ENCODE peak calls at places on chromosomes 13 and 19, in four cellular contexts. G is neural progenitor cell, M is lower lobe of right lung, L is brain microvascular endothelial cell. C is an unnamed sample.

GRCh38 chr13:26721251-26721939 is 39.2 kb downstream of the GPR12 start:
- DNase-seq in M (no peak), L (no peak), G (no peak), C (no peak)

GRCh38 chr13:49113526-49114286 is 106.4 kb upstream of the MLNR start:
- DNase-seq in M (no peak), G (peak; percentile 7), L (no peak), C (no peak)

GRCh38 chr13:112724788-112725345 is 35.0 kb downstream of the ATP11A start:
- DNase-seq in G (no peak), M (no peak), L (no peak), C (no peak)

GRCh38 chr13:60754211-60754610 is 357.2 kb downstream of the TDRD3 start:
- DNase-seq in L (no peak), G (peak; percentile 54), M (no peak), C (no peak)

GRCh38 chr19:35977446-35978222 is 17.4 kb upstream of the SDHAF1 start:
- DNase-seq in G (peak; percentile 79), M (no peak), L (no peak), C (no peak)

GRCh38 chr13:72953391-72953960 is 105.3 kb upstream of the KLF5 start:
- DNase-seq in M (peak; percentile 76), G (no peak), L (no peak), C (no peak)

GRCh38 chr13:25473864-25474263 is 102.1 kb downstream of the ATP8A2 start:
- DNase-seq in G (no peak), L (no peak), M (no peak), C (no peak)

GRCh38 chr19:17966497-17967257 is at the start of gene KCNN1:
- DNase-seq in M (no peak), G (peak; percentile 85), L (no peak), C (no peak)

GRCh38 chr13:46492946-46493345 is 60.0 kb upstream of the LRCH1 start:
- DNase-seq in L (peak; percentile 31), G (peak; percentile 63), M (no peak), C (no peak)

GRCh38 chr13:89401209-89401810 is 1730.1 kb downstream of the SLITRK5 start:
- DNase-seq in G (no peak), L (peak; percentile 3), M (no peak), C (peak; percentile 46)

GRCh38 chr13:50513528-50513863 is 330.0 kb downstream of the DLEU7 start:
- DNase-seq in L (no peak), M (no peak), G (no peak), C (no peak)

GRCh38 chr19:29321116-29321515 is 108.2 kb upstream of the UQCRFS1 start:
- DNase-seq in L (no peak), M (no peak), G (no peak), C (no peak)

GRCh38 chr13:63517376-63517775 is 2101.7 kb upstream of the PCDH20 start:
- DNase-seq in G (no peak), L (no peak), M (no peak), C (no peak)

GRCh38 chr19:28046932-28047331 is 1166.0 kb downstream of the UQCRFS1 start:
- DNase-seq in M (no peak), L (no peak), G (no peak), C (no peak)

GRCh38 chr19:13850910-13851753 is 25.8 kb upstream of the NANOS3 start:
- DNase-seq in L (peak; percentile 92), G (no peak), M (peak; percentile 91), C (no peak)

GRCh38 chr13:74039154-74039553 is 95.0 kb downstream of the KLF12 start:
- DNase-seq in L (no peak), G (no peak), M (no peak), C (no peak)

GRCh38 chr19:52007805-52008557 is at the start of gene ZNF615:
- DNase-seq in L (peak; percentile 78), M (peak; percentile 93), G (peak; percentile 96), C (no peak)

GRCh38 chr13:106477303-106477702 is 58.2 kb downstream of the EFNB2 start:
- DNase-seq in L (no peak), M (no peak), G (no peak), C (no peak)

GRCh38 chr13:52411629-52412028 is 5.7 kb upstream of the THSD1 start:
- DNase-seq in M (no peak), L (peak; percentile 36), G (no peak), C (peak; percentile 98)

GRCh38 chr13:20728579-20729300 is 25.2 kb downstream of the IL17D start:
- DNase-seq in G (no peak), M (no peak), L (no peak), C (no peak)

GRCh38 chr13:44853641-44854040 is 135.6 kb downstream of the NUFIP1 start:
- DNase-seq in G (no peak), M (no peak), L (no peak), C (peak; percentile 46)

GRCh38 chr13:51806571-51806970 is 2.6 kb upstream of the DHRS12 start:
- DNase-seq in M (no peak), G (no peak), L (peak; percentile 28), C (no peak)

GRCh38 chr13:98842074-98842473 is 89.6 kb upstream of the SLC15A1 start:
- DNase-seq in G (no peak), M (no peak), L (no peak), C (no peak)
- H3K27ac ChIP-seq in G (no peak overlapping the region), M (no peak overlapping the region), L (no peak overlapping the region), C (no peak overlapping the region)

GRCh38 chr19:38564981-38565685 is 52.6 kb downstream of the MAP4K1 start:
- DNase-seq in M (no peak), G (peak; percentile 41), L (no peak), C (no peak)
- H3K27ac ChIP-seq in M (no peak overlapping the region), G (no peak overlapping the region), L (no peak overlapping the region), C (no peak overlapping the region)

DNA sequence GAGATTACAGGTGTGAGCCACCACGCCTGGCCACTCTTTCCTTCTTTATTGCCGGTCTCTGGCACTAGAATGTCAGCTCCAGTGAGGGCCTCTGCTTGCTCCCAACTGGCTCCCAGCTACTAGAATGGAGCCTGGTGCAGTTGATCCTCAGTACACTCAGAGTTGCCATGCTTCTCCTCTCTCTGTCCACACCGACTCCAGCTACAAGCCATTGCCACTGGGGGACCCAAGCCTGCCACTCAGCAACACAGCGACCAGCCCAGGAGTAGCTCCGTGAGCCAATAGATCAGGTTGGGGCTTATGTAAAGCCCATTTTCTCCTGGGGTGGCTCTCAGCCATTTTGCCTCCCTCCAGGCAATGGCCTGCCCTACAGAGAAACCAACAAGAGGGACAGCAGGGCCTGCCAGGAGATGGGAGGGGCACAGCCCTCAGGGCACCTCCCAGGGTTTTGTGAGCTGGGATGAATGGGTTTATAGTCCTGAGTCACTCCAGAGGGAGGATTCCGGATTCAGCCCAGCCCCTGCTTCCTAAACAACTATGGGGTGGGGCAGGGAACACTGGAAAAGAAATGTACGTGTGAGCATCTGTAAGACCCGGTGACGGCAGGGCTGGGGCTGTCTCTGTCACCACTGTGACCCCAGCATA is 36.5 kb downstream of the OPA3 start:
- DNase-seq in G (no peak), M (no peak), L (no peak), C (peak; percentile 75)
- H3K27ac ChIP-seq in G (no peak overlapping the region), M (no peak overlapping the region), L (no peak overlapping the region), C (peak overlapping the region; percentile 52)

DNA sequence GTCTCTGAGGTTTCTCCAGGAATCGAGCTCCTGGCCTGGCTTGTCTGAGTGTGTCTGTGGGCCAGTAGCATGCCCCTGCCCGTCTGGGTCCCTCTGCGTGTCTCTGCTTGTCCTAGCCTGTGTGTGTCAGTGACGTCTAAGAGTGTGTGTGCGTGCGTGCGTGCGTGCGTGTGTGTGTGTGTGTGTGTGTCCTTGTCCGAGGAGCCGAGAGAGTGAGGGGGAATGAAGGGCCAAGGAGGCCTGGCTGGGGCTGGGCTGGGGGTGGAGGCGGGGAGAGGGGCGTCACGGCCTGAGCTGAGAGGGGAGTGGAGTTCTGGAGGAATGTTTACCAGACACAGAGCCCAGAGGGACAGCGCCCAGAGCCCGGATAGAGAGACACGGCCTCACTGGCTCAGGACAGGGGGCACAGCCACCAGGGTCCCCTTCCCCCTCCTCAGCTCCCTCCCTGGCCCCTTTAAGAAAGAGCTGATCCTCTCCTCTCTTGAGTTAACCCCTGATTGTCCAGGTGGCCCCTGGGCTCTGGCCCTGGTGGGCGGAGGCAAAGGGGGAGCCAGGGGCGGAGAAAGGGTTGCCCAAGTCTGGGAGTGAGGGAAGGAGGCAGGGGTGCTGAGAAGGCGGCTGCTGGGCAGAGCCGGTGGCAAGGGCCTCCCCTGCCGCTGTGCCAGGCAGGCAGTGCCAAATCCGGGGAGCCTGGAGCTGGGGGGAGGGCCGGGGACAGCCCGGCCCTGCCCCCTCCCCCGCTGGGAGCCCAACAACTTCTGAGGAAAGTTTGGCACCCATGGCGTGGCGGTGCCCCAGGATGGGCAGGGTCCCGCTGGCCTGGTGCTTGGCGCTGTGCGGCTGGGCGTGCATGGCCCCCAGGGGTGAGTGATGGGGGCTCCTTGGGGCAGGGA is at the start of gene AXL:
- DNase-seq in M (peak; percentile 76), L (peak; percentile 83), G (peak; percentile 94), C (peak; percentile 91)
- H3K27ac ChIP-seq in M (peak within 1 kb of the TSS; percentile 83), L (peak within 1 kb of the TSS; percentile 70), G (peak within 1 kb of the TSS; percentile 84), C (peak within 1 kb of the TSS; percentile 77)

DNA sequence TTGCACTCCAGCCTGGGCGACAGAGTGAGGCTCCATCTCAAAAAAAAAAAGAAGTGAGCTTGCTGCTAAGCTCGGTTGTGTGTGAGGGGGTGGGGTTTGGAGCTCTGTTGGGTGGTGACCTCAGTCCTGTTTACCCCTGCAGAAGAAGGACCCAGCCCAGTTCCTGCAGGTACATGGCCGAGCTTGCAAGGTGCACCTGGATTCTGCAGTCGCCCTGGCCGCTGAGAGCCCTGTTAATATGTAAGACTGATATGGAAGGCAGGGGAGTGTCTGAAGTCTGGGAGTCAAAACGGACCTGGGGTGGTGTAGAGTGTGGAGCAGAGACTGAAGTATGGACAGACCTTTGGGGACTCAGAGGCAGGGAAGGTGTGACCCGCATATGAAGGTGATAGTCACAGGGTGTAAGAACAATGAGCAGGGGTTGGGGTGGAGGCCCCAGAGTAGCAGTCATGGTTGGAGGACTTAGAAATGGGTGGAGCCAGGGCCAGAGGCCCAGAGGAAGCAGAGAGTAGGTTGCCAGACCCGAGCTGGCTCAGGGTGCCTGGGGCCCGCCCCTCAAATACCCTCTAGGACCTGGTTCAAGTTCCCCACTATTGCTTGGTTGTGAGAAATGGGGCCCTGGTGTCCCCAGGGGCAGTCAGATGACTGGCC is 13.2 kb downstream of the CLASRP start:
- DNase-seq in L (no peak), M (no peak), G (no peak), C (no peak)
- H3K27ac ChIP-seq in L (no peak overlapping the region), M (no peak overlapping the region), G (no peak overlapping the region), C (no peak overlapping the region)

GRCh38 chr13:99961634-99962033 is 9.9 kb downstream of the ZIC5 start:
- DNase-seq in M (no peak), L (no peak), G (no peak), C (no peak)

GRCh38 chr13:99960663-99961440 is 10.7 kb downstream of the ZIC5 start:
- DNase-seq in L (no peak), M (no peak), G (peak; percentile 39), C (no peak)

GRCh38 chr13:99959127-99959529 is 12.4 kb downstream of the ZIC5 start:
- DNase-seq in L (no peak), M (no peak), G (peak; percentile 59), C (no peak)

GRCh38 chr13:99958402-99959126 is 13.0 kb downstream of the ZIC5 start:
- DNase-seq in M (no peak), L (no peak), G (peak; percentile 89), C (no peak)

GRCh38 chr13:99959538-99960230 is 11.9 kb downstream of the ZIC5 start:
- DNase-seq in L (no peak), M (no peak), G (peak; percentile 68), C (no peak)
- H3K27ac ChIP-seq in L (no peak overlapping the region), M (no peak overlapping the region), G (peak overlapping the region; percentile 53), C (no peak overlapping the region)